ENCODE peak calls at places on chromosomes 4 and X, in eight cellular contexts. A, G, X, K, Z, Q, R and Y are unnamed samples.

GRCh38 chr4:62256469-62256868 is 1056.3 kb downstream of the ADGRL3 start:
- DNase-seq in Z (no peak), K (no peak), Q (no peak), G (no peak), A (no peak), X (no peak), R (no peak), Y (no peak)

GRCh38 chr4:38314663-38315062 is 349.3 kb upstream of the KLF3 start:
- DNase-seq in Z (no peak), K (no peak), G (no peak), R (no peak), X (peak; percentile 88), Q (peak; percentile 89), A (no peak), Y (no peak)

GRCh38 chr4:105998210-105998609 is 102.9 kb downstream of the NPNT start:
- DNase-seq in R (no peak), Z (no peak), Q (no peak), A (no peak), G (no peak), X (peak; percentile 23), K (no peak), Y (no peak)

GRCh38 chr4:139144161-139144859 is 32.7 kb downstream of the ELF2 start:
- DNase-seq in A (peak; percentile 82), Z (peak; percentile 42), G (peak; percentile 27), X (peak; percentile 27), R (peak; percentile 73), K (peak; percentile 73), Q (no peak), Y (peak; percentile 26)

GRCh38 chr4:64016893-64017292 is 392.4 kb downstream of the TECRL start:
- DNase-seq in X (no peak), Z (no peak), Q (no peak), K (no peak), G (no peak), A (no peak), R (no peak), Y (no peak)

GRCh38 chr4:3520276-3520675 is 11.9 kb downstream of the LRPAP1 start:
- DNase-seq in Q (peak; percentile 37), A (no peak), R (no peak), Z (no peak), X (no peak), G (no peak), K (no peak), Y (no peak)

GRCh38 chrX:119292445-119292844 is 56.4 kb downstream of the PGRMC1 start:
- DNase-seq in A (peak; percentile 24), Q (no peak), R (no peak), K (no peak), X (no peak), G (no peak), Z (no peak), Y (no peak)

GRCh38 chrX:136303041-136303440 is 2.3 kb downstream of the ADGRG4 start:
- DNase-seq in A (no peak), G (no peak), Z (no peak), R (no peak), K (no peak), Q (no peak), X (no peak), Y (no peak)

GRCh38 chrX:100194073-100194775 is 215.8 kb downstream of the PCDH19 start:
- DNase-seq in Q (no peak), G (no peak), Z (no peak), K (no peak), X (no peak), R (no peak), A (no peak), Y (no peak)
- TF ChIP-seq CTCF in Q (no peak), G (no peak), Z (no peak), K (no peak), X (no peak), R (no peak), A (no peak), Y (no peak)

DNA sequence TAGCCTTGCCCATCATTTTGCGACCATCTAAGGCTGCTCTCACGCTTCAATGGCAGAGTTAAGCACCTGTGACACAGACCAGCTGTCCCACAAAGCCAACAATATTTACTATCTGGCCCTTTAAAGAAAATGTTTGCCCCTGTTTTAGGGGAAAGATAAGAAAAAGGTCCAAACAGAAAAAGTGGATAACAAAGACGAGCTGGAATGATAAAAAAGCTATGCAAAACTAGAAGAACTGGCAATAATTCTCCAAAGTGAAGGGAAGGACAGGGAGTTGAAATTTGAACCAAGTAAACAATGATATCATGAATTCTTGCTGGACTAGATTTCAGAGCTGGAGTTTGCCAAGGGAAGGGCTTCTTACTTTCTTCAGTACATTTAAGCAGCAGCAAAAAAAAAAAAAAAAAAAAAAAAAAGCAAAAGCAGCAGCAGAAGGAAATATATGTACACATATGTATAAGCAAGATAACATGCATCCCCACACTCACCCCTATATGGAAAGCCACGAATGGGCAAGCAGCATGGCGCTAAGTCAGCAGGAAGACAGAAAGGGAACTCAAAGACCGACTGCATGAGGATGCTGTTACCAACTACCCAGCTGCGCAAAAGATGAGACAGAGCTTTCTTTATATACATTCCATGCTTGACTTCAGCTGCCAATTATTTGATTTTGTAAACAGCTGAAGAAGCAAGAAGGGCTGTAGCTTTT is 12.4 kb downstream of the TRAPPC2 start:
- DNase-seq in X (no peak), K (peak; percentile 23), R (no peak), Z (peak; percentile 80), Q (no peak), G (no peak), A (no peak), Y (no peak)
- H3K4me3 ChIP-seq in X (no peak overlapping the region), K (no peak overlapping the region), R (no peak overlapping the region), Z (no peak overlapping the region), Q (no peak overlapping the region), G (no peak overlapping the region), A (no peak overlapping the region), Y (no peak overlapping the region)

GRCh38 chrX:140034916-140035315 is 69.6 kb upstream of the CXorf66 start:
- DNase-seq in A (peak; percentile 42), R (no peak), G (no peak), K (no peak), Z (no peak), X (no peak), Q (no peak), Y (no peak)
- TF ChIP-seq CTCF in A (peak; percentile 60), R (no peak), G (no peak), K (peak; percentile 43), Z (no peak), X (no peak), Q (no peak), Y (no peak)

DNA sequence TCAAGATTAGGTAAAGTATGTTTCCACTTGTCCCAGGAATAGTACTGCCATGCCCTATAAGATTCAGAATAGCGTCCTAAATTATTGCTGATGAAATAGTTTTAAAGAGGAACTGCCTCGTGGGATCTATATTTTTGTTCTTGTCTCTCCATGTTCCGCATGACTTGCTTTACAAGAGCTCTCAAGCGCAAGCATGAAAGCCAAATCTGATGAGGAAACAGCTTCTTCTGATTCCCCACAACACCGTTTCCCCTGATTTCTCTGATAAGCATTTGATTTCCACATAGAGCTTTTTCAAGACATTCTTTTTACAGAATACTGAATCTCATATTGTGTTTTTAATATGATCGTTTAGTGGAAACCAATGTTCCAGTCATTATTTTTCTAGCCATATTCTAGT is 492.3 kb downstream of the CENPC start:
- DNase-seq in Z (no peak), R (no peak), G (no peak), A (no peak), K (no peak), Q (no peak), X (no peak), Y (no peak)
- H3K4me3 ChIP-seq in Z (no peak overlapping the region), R (no peak overlapping the region), G (no peak overlapping the region), A (no peak overlapping the region), K (no peak overlapping the region), Q (no peak overlapping the region), X (no peak overlapping the region), Y (no peak overlapping the region)